ENCODE peak calls at places on chromosomes 3 and 15, in eight cellular contexts. V is fibroblast of villous mesenchyme, U is myocyte, P is mesothelial cell of epicardium, I is hippocampal formation, Y is neural crest cell, Q is hepatocyte, W is RKO. C is an unnamed sample.

GRCh38 chr15:55993804-55994539 is 560 bp upstream of the NEDD4 start:
- DNase-seq in Q (no peak), Y (no peak), P (no peak), W (peak), V (peak), I (no peak), U (peak), C (no peak)

GRCh38 chr3:123480428-123480827 is 31.5 kb upstream of the ADCY5 start:
- DNase-seq in I (no peak), Y (no peak), W (no peak), Q (no peak), U (no peak), P (no peak), V (no peak), C (no peak)

GRCh38 chr15:58441376-58442070 is 9.7 kb downstream of the LIPC start:
- DNase-seq in V (peak), I (no peak), Y (no peak), W (peak), U (no peak), P (no peak), Q (no peak), C (no peak)

GRCh38 chr3:135792174-135792573 is 173.4 kb upstream of the PPP2R3A start:
- DNase-seq in I (no peak), W (no peak), Q (no peak), Y (peak), V (no peak), P (no peak), U (no peak), C (no peak)

GRCh38 chr3:195260286-195260905 is 10.6 kb downstream of the XXYLT1 start:
- DNase-seq in P (no peak), Y (no peak), W (peak), V (no peak), U (no peak), Q (peak), I (peak), C (peak)

GRCh38 chr3:15428539-15428938 is 1.1 kb downstream of the EAF1 start:
- DNase-seq in Q (peak), W (peak), Y (no peak), P (no peak), U (peak), V (peak), I (no peak), C (no peak)

GRCh38 chr15:56804908-56805307 is 71.6 kb upstream of the ZNF280D start:
- DNase-seq in W (no peak), U (peak), Y (no peak), I (peak), Q (no peak), V (no peak), P (no peak), C (no peak)

GRCh38 chr3:35042210-35042960 is 596.9 kb upstream of the ARPP21 start:
- DNase-seq in W (no peak), U (peak), Q (peak), Y (no peak), V (no peak), I (no peak), P (no peak), C (no peak)

GRCh38 chr15:73075151-73075859 is 23.0 kb downstream of the NEO1 start:
- DNase-seq in W (no peak), Y (no peak), U (no peak), I (peak), Q (no peak), V (no peak), P (no peak), C (no peak)

GRCh38 chr15:61828008-61828407 is 232.2 kb downstream of the VPS13C start:
- DNase-seq in V (no peak), Y (no peak), Q (no peak), W (no peak), U (no peak), I (no peak), P (no peak), C (no peak)

GRCh38 chr3:36991923-36992805 is 767 bp downstream of the EPM2AIP1 start:
- DNase-seq in Q (peak), Y (peak), U (peak), W (no peak), P (no peak), V (peak), I (no peak), C (no peak)

C was measured in lung.